ENCODE peak calls at places on chromosomes 3 and 15, in nine cellular contexts. E is mammary epithelial cell, K is endothelial cell of umbilical vein, N is thoracic aorta, I is breast epithelium, T is psoas muscle, Y is cardiac muscle cell, R is PC-9, Z is DND-41. A is an unnamed sample.

GRCh38 chr15:25739687-25740121 is 123.4 kb downstream of the ATP10A start:
- DNase-seq in K (no peak), T (no peak), R (no peak), I (no peak), E (no peak), Z (peak; percentile 6), N (no peak), Y (peak; percentile 47), A (peak; percentile 43)

GRCh38 chr3:35737934-35738706 is 98.8 kb downstream of the ARPP21 start:
- DNase-seq in K (no peak), N (no peak), E (no peak), Y (no peak), T (no peak), Z (no peak), I (no peak), R (no peak), A (no peak)

GRCh38 chr3:107206141-107206540 is 171.1 kb upstream of the CCDC54 start:
- DNase-seq in Y (peak; percentile 85), Z (peak; percentile 18), E (peak; percentile 58), I (no peak), R (peak; percentile 57), K (peak; percentile 28), N (no peak), T (no peak), A (peak; percentile 77)

GRCh38 chr3:159792070-159792469 is 196.6 kb upstream of the IL12A start:
- DNase-seq in I (no peak), Z (no peak), E (no peak), T (no peak), N (no peak), Y (no peak), R (no peak), K (no peak), A (no peak)

GRCh38 chr3:51931756-51932155 is 9.9 kb downstream of the RRP9 start:
- DNase-seq in R (no peak), N (no peak), I (no peak), Y (no peak), Z (no peak), T (no peak), K (no peak), E (no peak), A (no peak)

GRCh38 chr15:67050062-67050461 is 15.3 kb upstream of the SMAD3 start:
- DNase-seq in N (no peak), T (no peak), E (peak; percentile 68), Y (peak; percentile 77), R (peak; percentile 81), Z (no peak), K (no peak), I (no peak), A (no peak)

GRCh38 chr3:129058441-129059194 is 2.0 kb upstream of the GP9 start:
- DNase-seq in I (no peak), K (no peak), N (no peak), T (no peak), E (peak; percentile 43), R (no peak), Y (no peak), Z (no peak), A (no peak)

GRCh38 chr3:38140326-38141172 is 2.1 kb downstream of the MYD88 start:
- DNase-seq in E (no peak), N (no peak), R (no peak), Z (no peak), T (no peak), Y (no peak), K (no peak), I (no peak), A (no peak)

GRCh38 chr3:189947948-189948723 is 172.6 kb downstream of the P3H2 start:
- DNase-seq in Y (peak; percentile 58), I (no peak), R (peak; percentile 56), K (peak; percentile 59), N (no peak), Z (no peak), T (no peak), E (peak; percentile 68), A (peak; percentile 35)

GRCh38 chr3:182959474-182960350 is 20.6 kb downstream of the DCUN1D1 start:
- DNase-seq in R (no peak), I (no peak), Z (no peak), Y (no peak), K (peak; percentile 18), E (no peak), T (no peak), N (no peak), A (no peak)

GRCh38 chr3:182957676-182958075 is 22.7 kb downstream of the DCUN1D1 start:
- DNase-seq in R (no peak), E (no peak), Y (no peak), Z (no peak), N (no peak), I (no peak), K (no peak), T (no peak), A (no peak)

GRCh38 chr3:182964179-182964578 is 16.2 kb downstream of the DCUN1D1 start:
- DNase-seq in K (no peak), I (no peak), R (no peak), Y (no peak), N (no peak), T (no peak), Z (no peak), E (no peak), A (no peak)

GRCh38 chr3:182965861-182966366 is 14.4 kb downstream of the DCUN1D1 start:
- DNase-seq in I (no peak), R (no peak), Z (no peak), E (no peak), K (no peak), Y (no peak), N (no peak), T (no peak), A (no peak)

GRCh38 chr3:182962162-182962561 is 18.2 kb downstream of the DCUN1D1 start:
- DNase-seq in R (no peak), N (no peak), Y (peak; percentile 14), T (no peak), Z (no peak), E (no peak), K (no peak), I (no peak), A (no peak)
- H3K4me3 ChIP-seq in R (no peak overlapping the region), N (no peak overlapping the region), Y (no peak overlapping the region), T (no peak overlapping the region), Z (no peak overlapping the region), E (no peak overlapping the region), K (no peak overlapping the region), I (no peak overlapping the region), A (no peak overlapping the region)

DNA sequence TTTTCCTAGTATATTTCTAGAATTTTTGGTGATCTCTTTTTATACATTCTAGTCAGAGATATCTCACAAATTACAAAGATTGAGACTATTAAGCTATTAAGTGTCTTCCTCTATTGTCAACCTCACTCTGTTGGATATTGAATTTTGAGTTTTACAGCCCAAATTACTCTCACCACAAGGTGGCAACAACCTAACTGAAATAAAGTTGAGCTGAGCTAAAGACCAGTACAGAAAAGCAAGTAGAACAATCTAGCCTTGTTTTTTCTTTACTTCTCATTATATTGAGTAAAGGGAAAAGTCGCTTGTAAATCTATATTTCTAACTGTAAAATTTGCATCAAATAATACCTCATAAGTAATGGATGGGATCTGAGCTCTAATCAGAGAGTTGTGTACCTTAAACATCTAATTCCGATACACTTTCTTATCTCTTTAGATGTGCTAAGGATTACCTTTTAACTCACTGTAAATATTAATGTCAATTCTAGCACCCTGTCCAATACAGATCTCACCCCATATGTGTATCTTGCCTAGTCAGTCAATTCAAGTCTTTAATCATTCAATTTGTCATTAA is 13.6 kb upstream of the COMMD2 start:
- DNase-seq in I (no peak), N (no peak), T (no peak), Y (peak; percentile 61), Z (no peak), E (peak; percentile 21), K (peak; percentile 59), R (no peak), A (peak; percentile 17)
- TF ChIP-seq CTCF in I (no peak), N (peak; percentile 51), T (peak; percentile 28), Y (peak; percentile 60), Z (peak; percentile 48), E (peak; percentile 62), K (peak; percentile 20), R (peak; percentile 74), A (peak; percentile 51)

GRCh38 chr15:83983634-83984458 is 251.7 kb upstream of the GOLGA6L4 start:
- DNase-seq in Z (no peak), E (no peak), T (no peak), I (no peak), R (no peak), N (no peak), K (no peak), Y (peak; percentile 10), A (no peak)
- H3K27ac ChIP-seq in Z (no peak overlapping the region), E (no peak overlapping the region), T (no peak overlapping the region), I (no peak overlapping the region), R (no peak overlapping the region), N (peak overlapping the region; percentile 42), K (no peak overlapping the region), Y (no peak overlapping the region), A (no peak overlapping the region)

DNA sequence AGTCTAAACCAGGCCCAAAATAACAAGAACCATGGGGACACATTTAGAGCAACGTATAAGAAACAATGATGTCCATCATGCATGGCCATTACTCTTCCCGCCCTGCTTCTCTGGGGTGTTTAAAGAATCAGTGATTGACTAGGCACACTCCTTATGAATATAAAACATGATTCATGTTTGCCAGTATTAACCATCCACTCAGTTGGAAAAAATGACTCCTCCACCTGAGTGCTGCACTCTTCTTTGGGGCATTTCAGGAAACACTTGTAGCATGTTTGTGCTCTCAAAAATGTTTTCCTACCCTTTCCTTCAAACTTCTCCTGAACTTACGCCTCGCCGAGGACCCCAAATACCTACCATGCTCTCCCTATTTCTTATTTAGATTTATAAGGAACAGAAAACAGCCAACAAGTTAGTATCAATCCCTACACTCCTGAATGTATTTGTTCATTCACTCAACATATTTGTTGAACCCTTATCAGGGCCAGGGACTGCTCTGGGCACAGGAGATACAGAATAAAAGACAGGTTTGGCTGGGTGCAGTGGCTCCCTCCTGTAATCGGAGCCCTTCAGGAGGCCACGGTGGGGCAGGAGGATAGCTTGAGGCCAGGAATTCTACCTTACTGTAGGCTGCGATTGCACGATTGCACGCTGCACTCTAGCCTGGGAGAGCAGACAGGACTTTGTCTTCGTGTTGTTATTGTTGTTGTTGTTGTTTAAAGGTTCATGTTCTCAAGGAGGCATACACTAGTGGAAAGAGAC is 137.0 kb downstream of the TMCO5A start:
- DNase-seq in T (no peak), N (no peak), K (no peak), E (no peak), Z (no peak), Y (no peak), R (no peak), I (no peak), A (no peak)
- H3K4me3 ChIP-seq in T (no peak overlapping the region), N (no peak overlapping the region), K (no peak overlapping the region), E (no peak overlapping the region), Z (no peak overlapping the region), Y (no peak overlapping the region), R (no peak overlapping the region), I (no peak overlapping the region), A (no peak overlapping the region)

GRCh38 chr3:151476344-151477018 is 15.6 kb upstream of the IGSF10 start:
- DNase-seq in R (no peak), I (no peak), E (no peak), N (no peak), Z (no peak), T (no peak), K (no peak), Y (no peak), A (no peak)
- TF ChIP-seq CTCF in R (no peak), I (no peak), E (no peak), N (no peak), Z (no peak), T (no peak), K (no peak), Y (no peak), A (no peak)

A was measured in brain microvascular endothelial cell.